ENCODE peak calls at places on chromosome 21, in five cellular contexts. O is brain microvascular endothelial cell; V is CD8-positive, alpha-beta T cell; W is stomach; P is GM23338. C is an unnamed sample.

GRCh38 chr21:25708467-25709065 is 26.1 kb downstream of the ATP5PF start:
- DNase-seq in O (peak; percentile 43), V (peak; percentile 56), W (peak; percentile 40), P (peak; percentile 58), C (peak; percentile 11)

GRCh38 chr21:25790122-25790951 is 55.6 kb downstream of the GABPA start:
- DNase-seq in O (peak; percentile 18), V (no peak), W (no peak), P (peak; percentile 52), C (peak; percentile 12)

GRCh38 chr21:33069994-33070811 is at the start of gene OLIG1:
- DNase-seq in O (no peak), V (no peak), W (peak; percentile 35), P (peak; percentile 90), C (no peak)

GRCh38 chr21:14603202-14603601 is 57.1 kb upstream of the SAMSN1 start:
- DNase-seq in O (peak; percentile 60), V (no peak), W (no peak), P (no peak), C (no peak)

GRCh38 chr21:38386967-38387366 is 111.3 kb downstream of the ERG start:
- DNase-seq in O (peak; percentile 60), V (no peak), W (no peak), P (no peak), C (no peak)

GRCh38 chr21:17451364-17451869 is 61.4 kb upstream of the CXADR start:
- DNase-seq in O (peak; percentile 68), V (no peak), W (no peak), P (no peak), C (no peak)

GRCh38 chr21:26964379-26964778 is 2.5 kb downstream of the ADAMTS5 start:
- DNase-seq in O (no peak), V (no peak), W (peak; percentile 28), P (peak; percentile 74), C (no peak)

GRCh38 chr21:25456672-25457071 is 150.6 kb downstream of the MRPL39 start:
- DNase-seq in O (peak; percentile 67), V (no peak), W (peak; percentile 47), P (no peak), C (no peak)

GRCh38 chr21:39073717-39074116 is 109.5 kb downstream of the PSMG1 start:
- DNase-seq in O (no peak), V (no peak), W (no peak), P (no peak), C (no peak)

GRCh38 chr21:28590722-28591121 is 402.0 kb downstream of the LTN1 start:
- DNase-seq in O (no peak), V (no peak), W (no peak), P (peak; percentile 82), C (no peak)

GRCh38 chr21:42688226-42688840 is 34.9 kb downstream of the PDE9A start:
- DNase-seq in O (no peak), V (no peak), W (no peak), P (no peak), C (no peak)

GRCh38 chr21:39911792-39912191 is 44.6 kb downstream of the PCP4 start:
- DNase-seq in O (no peak), V (no peak), W (no peak), P (no peak), C (no peak)

GRCh38 chr21:26686278-26686677 is 113.2 kb upstream of the CYYR1 start:
- DNase-seq in O (no peak), V (no peak), W (no peak), P (peak; percentile 80), C (no peak)

GRCh38 chr21:32812035-32812434 is 40.5 kb upstream of the PAXBP1 start:
- DNase-seq in O (no peak), V (no peak), W (no peak), P (no peak), C (no peak)

GRCh38 chr21:16708431-16708830 is 804.4 kb upstream of the CXADR start:
- DNase-seq in O (peak; percentile 10), V (no peak), W (no peak), P (no peak), C (no peak)

GRCh38 chr21:39575778-39576177 is 37.0 kb upstream of the B3GALT5 start:
- DNase-seq in O (no peak), V (no peak), W (no peak), P (no peak), C (no peak)

GRCh38 chr21:45407629-45408247 is 2.8 kb downstream of the COL18A1 start:
- DNase-seq in O (no peak), V (no peak), W (no peak), P (no peak), C (no peak)
- TF ChIP-seq CTCF in O (peak; percentile 57), V (no peak), W (no peak), P (no peak), C (no peak)

GRCh38 chr21:34775793-34776192 is 107.0 kb downstream of the CLIC6 start:
- DNase-seq in O (no peak), V (no peak), W (no peak), P (peak; percentile 21), C (no peak)

GRCh38 chr21:34781508-34781907 is 112.7 kb downstream of the CLIC6 start:
- DNase-seq in O (no peak), V (no peak), W (peak; percentile 42), P (no peak), C (no peak)

GRCh38 chr21:34782666-34783365 is 114.0 kb downstream of the CLIC6 start:
- DNase-seq in O (peak; percentile 12), V (no peak), W (no peak), P (no peak), C (no peak)

GRCh38 chr21:34774750-34775149 is 106.0 kb downstream of the CLIC6 start:
- DNase-seq in O (no peak), V (no peak), W (no peak), P (no peak), C (no peak)

DNA sequence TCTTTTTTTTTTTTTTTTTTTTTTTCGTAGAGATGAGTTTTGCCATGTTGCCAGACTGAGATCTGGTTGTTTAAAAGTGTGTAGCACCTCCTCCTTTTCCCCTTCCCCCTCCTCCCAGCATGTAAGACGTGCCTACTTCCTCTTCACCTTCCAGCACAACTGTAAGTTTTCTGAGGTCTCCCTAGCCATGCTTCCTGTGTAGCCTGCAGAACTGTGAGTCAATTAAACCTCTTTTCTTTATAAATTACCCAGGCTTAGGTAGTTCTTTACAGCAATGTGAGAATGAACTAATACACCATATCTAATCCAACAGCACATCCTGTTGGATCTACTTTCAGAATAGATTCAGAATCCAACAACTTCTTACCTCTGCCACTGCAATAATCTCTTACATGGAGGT is 111.1 kb downstream of the CLIC6 start:
- DNase-seq in O (no peak), V (no peak), W (no peak), P (no peak), C (no peak)
- TF ChIP-seq CTCF in O (no peak), V (no peak), W (no peak), P (no peak), C (no peak)

DNA sequence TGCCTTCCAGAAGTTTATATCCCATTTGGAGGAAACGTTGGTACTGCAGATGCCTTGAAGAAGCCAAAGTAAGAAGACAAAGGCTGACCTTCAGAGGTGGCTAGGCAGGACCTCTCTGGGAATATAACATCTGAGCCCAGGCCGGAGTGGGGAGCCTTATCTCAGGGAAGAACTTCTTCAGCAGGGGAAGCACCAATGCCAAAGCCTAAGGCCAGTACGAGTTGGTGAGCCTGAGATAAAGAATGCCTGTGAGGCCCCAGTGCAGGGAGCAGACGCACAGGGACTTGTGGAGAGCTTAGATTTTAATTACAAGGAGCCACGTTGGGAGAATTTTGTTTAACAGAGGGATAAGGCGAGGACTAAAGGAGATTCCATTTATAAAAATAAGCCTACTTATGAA is 468.7 kb upstream of the RUNX1 start:
- DNase-seq in O (no peak), V (no peak), W (no peak), P (no peak), C (no peak)
- TF ChIP-seq CTCF in O (no peak), V (no peak), W (no peak), P (no peak), C (no peak)

DNA sequence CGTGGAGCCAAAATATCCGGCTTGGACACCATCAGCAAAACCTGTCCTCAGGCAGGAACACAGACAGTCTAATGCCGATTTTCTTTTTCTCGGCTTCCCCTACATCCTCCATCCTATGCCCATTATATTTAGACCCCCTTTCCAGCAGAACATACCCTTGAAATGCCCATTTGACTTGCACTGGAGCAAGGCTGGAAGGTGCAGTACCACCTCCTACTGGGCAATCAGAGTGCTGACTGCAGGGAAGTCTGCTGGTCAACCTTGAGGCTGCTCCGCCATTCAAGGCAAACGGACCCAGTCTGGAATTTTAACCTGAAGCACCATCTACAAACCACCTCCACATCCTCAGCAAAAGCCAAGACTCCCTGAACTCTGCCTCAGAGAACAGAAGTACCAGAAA is 79.5 kb downstream of the TIAM1 start:
- DNase-seq in O (no peak), V (no peak), W (no peak), P (no peak), C (no peak)
- TF ChIP-seq CTCF in O (peak; percentile 27), V (no peak), W (no peak), P (peak; percentile 55), C (no peak)

DNA sequence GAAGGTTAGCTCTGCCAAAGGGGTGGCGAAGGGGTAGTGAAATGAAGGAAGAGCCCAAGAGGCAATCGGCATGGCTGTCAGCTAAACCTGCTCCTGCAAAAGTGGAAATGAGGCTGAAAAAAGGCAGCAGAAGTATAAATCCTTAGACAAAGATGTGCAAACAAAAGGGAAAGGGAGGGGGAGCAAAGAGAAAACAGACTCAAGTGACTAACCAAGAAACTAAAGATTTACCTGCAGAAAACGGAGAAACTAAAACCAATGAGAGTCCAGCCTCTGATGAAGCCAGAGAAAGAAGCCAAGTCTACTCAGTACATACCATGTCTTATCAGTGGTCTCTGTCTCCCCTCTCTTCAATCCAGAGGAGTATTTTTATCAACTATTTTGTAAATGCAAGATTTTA is 25.4 kb downstream of the SCAF4 start:
- DNase-seq in O (no peak), V (no peak), W (no peak), P (no peak), C (no peak)
- TF ChIP-seq CTCF in O (no peak), V (no peak), W (no peak), P (no peak), C (no peak)

GRCh38 chr21:36541721-36542139 is 61.8 kb upstream of the CLDN14 start:
- DNase-seq in O (no peak), V (no peak), W (no peak), P (no peak), C (no peak)

GRCh38 chr21:36540700-36541099 is 60.8 kb upstream of the CLDN14 start:
- DNase-seq in O (no peak), V (no peak), W (no peak), P (no peak), C (no peak)

GRCh38 chr21:36544545-36544944 is 64.6 kb upstream of the CLDN14 start:
- DNase-seq in O (no peak), V (no peak), W (no peak), P (no peak), C (no peak)

GRCh38 chr21:36543924-36544323 is 64.0 kb upstream of the CLDN14 start:
- DNase-seq in O (no peak), V (peak; percentile 31), W (no peak), P (no peak), C (no peak)

GRCh38 chr21:36542312-36543101 is 62.6 kb upstream of the CLDN14 start:
- DNase-seq in O (no peak), V (no peak), W (peak; percentile 47), P (peak; percentile 85), C (no peak)
- TF ChIP-seq CTCF in O (no peak), V (no peak), W (no peak), P (peak; percentile 26), C (no peak)

DNA sequence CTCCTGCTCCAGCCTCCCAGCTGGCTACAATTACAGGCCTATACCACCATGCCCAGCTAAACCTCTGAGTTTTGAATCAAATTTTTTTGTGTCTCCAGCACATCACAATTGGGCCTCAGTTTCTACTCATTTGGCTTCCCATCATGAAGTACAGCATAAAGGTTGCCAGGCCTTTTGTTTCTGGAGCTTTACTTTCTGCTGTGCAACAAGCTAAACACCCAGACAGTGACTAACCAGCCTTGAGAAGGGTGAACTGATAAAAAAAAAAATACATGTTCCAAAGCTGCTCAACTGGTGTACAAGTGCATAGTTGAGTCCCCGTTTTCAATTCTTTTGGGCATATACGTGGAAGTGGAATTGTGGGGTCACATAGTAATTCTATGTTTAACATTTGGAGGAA is 25.1 kb downstream of the TIAM1 start:
- DNase-seq in O (peak; percentile 58), V (no peak), W (no peak), P (no peak), C (no peak)
- TF ChIP-seq CTCF in O (no peak), V (no peak), W (no peak), P (no peak), C (no peak)

C was measured in AG09319.